ENCODE peak calls at places on chromosomes 1 and 21, in nine cellular contexts. Z is brain microvascular endothelial cell, H is EL, Y is neural progenitor cell, A is NCI-H510A treated with DMSO at 0.1 percent for 48 hours, T is H9, N is tibial artery, F is WERI-Rb-1, W is MM.1S. L is an unnamed sample.

GRCh38 chr1:186828612-186829542 is at the start of gene PLA2G4A:
- DNase-seq in Z (peak), W (peak), T (peak), A (no peak), H (peak), N (peak), Y (peak), F (no peak), L (no peak)

GRCh38 chr1:58929667-58930325 is 145.9 kb upstream of the JUN start:
- DNase-seq in N (no peak), Y (no peak), T (no peak), A (no peak), F (no peak), H (no peak), W (no peak), Z (no peak), L (no peak)

GRCh38 chr1:56464294-56464693 is 115.1 kb downstream of the PLPP3 start:
- DNase-seq in N (no peak), W (no peak), A (no peak), Z (no peak), H (no peak), F (no peak), T (no peak), Y (no peak), L (no peak)

GRCh38 chr21:37751268-37751975 is 164.8 kb downstream of the KCNJ6 start:
- DNase-seq in A (no peak), F (no peak), Y (no peak), T (no peak), W (no peak), Z (peak), H (no peak), N (no peak), L (no peak)

GRCh38 chr1:14946567-14947285 is 206.8 kb upstream of the TMEM51 start:
- DNase-seq in F (no peak), T (no peak), Z (peak), W (no peak), A (no peak), N (no peak), H (peak), Y (no peak), L (no peak)

GRCh38 chr1:176379626-176380339 is 83.2 kb upstream of the PAPPA2 start:
- DNase-seq in Z (no peak), T (no peak), Y (no peak), H (no peak), F (no peak), W (peak), A (no peak), N (peak), L (no peak)

GRCh38 chr1:239253032-239253431 is 133.3 kb upstream of the CHRM3 start:
- DNase-seq in W (no peak), F (no peak), Z (no peak), N (no peak), A (no peak), H (no peak), T (no peak), Y (peak), L (no peak)

GRCh38 chr1:8373547-8374270 is 55.8 kb downstream of the SLC45A1 start:
- DNase-seq in W (no peak), Z (peak), A (peak), T (no peak), H (peak), F (peak), N (peak), Y (peak), L (no peak)

GRCh38 chr21:36792505-36792967 is 93.6 kb downstream of the SIM2 start:
- DNase-seq in Z (peak), T (no peak), Y (no peak), N (no peak), A (peak), H (peak), F (no peak), W (no peak), L (no peak)

GRCh38 chr1:102891868-102892625 is 216.3 kb downstream of the COL11A1 start:
- DNase-seq in Z (peak), A (no peak), H (peak), T (no peak), N (no peak), F (no peak), Y (no peak), W (no peak), L (no peak)

GRCh38 chr21:39661740-39662139 is 49.0 kb downstream of the B3GALT5 start:
- DNase-seq in A (no peak), F (no peak), Z (no peak), Y (no peak), W (no peak), H (no peak), T (no peak), N (no peak), L (no peak)

GRCh38 chr1:233327938-233328660 is 575 bp downstream of the MAP3K21 start:
- DNase-seq in Y (peak), H (peak), T (peak), A (no peak), N (no peak), Z (no peak), W (peak), F (peak), L (peak)